ENCODE peak calls at places on chromosomes 1 and 21, in five cellular contexts. C, Y, D, J and X are unnamed samples.

GRCh38 chr1:208007319-208007937 is 96.5 kb upstream of the CD34 start:
- DNase-seq in C (no peak), Y (no peak), D (no peak), J (peak; percentile 10), X (no peak)

GRCh38 chr1:247294282-247294681 is 37.4 kb downstream of the ZNF496 start:
- DNase-seq in C (no peak), Y (no peak), D (no peak), J (no peak), X (no peak)

GRCh38 chr1:39919545-39919944 is 17.8 kb upstream of the MYCL start:
- DNase-seq in C (no peak), Y (peak; percentile 70), D (peak; percentile 95), J (peak; percentile 80), X (peak; percentile 19)

GRCh38 chr1:53619088-53619810 is 119.7 kb downstream of the GLIS1 start:
- DNase-seq in C (peak; percentile 70), Y (no peak), D (no peak), J (no peak), X (peak; percentile 56)

GRCh38 chr1:244171241-244171985 is 120.3 kb downstream of the ZBTB18 start:
- DNase-seq in C (no peak), Y (peak; percentile 80), D (no peak), J (no peak), X (no peak)

GRCh38 chr1:203069028-203069804 is 16.6 kb downstream of the MYOG start:
- DNase-seq in C (no peak), Y (peak; percentile 35), D (no peak), J (no peak), X (no peak)

GRCh38 chr1:64623750-64624445 is 121.0 kb upstream of the RAVER2 start:
- DNase-seq in C (no peak), Y (no peak), D (no peak), J (no peak), X (no peak)

GRCh38 chr1:87329051-87329755 is 523 bp downstream of the LMO4 start:
- DNase-seq in C (no peak), Y (peak; percentile 64), D (peak; percentile 64), J (peak; percentile 66), X (no peak)

GRCh38 chr1:101316801-101317200 is 80.0 kb downstream of the S1PR1 start:
- DNase-seq in C (no peak), Y (no peak), D (no peak), J (no peak), X (no peak)

GRCh38 chr21:36092676-36093075 is 22.9 kb downstream of the CBR1 start:
- DNase-seq in C (no peak), Y (no peak), D (no peak), J (no peak), X (no peak)

GRCh38 chr1:246566808-246567154 is 525 bp downstream of the CNST start:
- DNase-seq in C (no peak), Y (no peak), D (no peak), J (peak; percentile 72), X (no peak)